ENCODE peak calls at places on chromosomes 1 and 21, in eight cellular contexts. One of them, this sample, is unnamed.

GRCh38 chr21:38333290-38334272 is 76.8 kb downstream of the KCNJ15 start:
- DNase-seq in CD8-positive, alpha-beta memory T cell: no peak
- DNase-seq in body of pancreas: no peak
- DNase-seq in left ventricle myocardium inferior: peak; percentile 34
- DNase-seq in cardiac fibroblast: peak; percentile 49
- DNase-seq in upper lobe of right lung: no peak
- DNase-seq in neural progenitor cell: no peak
- DNase-seq in epithelial cell of esophagus: no peak
- DNase-seq in this sample: no peak

GRCh38 chr1:223403184-223403815 is 10.1 kb downstream of the CCDC185 start:
- DNase-seq in left ventricle myocardium inferior: no peak
- DNase-seq in body of pancreas: no peak
- DNase-seq in epithelial cell of esophagus: peak; percentile 81
- DNase-seq in CD8-positive, alpha-beta memory T cell: no peak
- DNase-seq in upper lobe of right lung: no peak
- DNase-seq in cardiac fibroblast: peak; percentile 16
- DNase-seq in neural progenitor cell: no peak
- DNase-seq in this sample: no peak

GRCh38 chr1:35564037-35564883 is 6.7 kb downstream of the NCDN start:
- DNase-seq in left ventricle myocardium inferior: peak; percentile 67
- DNase-seq in CD8-positive, alpha-beta memory T cell: peak; percentile 67
- DNase-seq in epithelial cell of esophagus: peak; percentile 88
- DNase-seq in cardiac fibroblast: peak; percentile 89
- DNase-seq in body of pancreas: peak; percentile 86
- DNase-seq in neural progenitor cell: peak; percentile 88
- DNase-seq in upper lobe of right lung: peak; percentile 79
- DNase-seq in this sample: peak; percentile 87

GRCh38 chr1:205429742-205430464 is 8.0 kb upstream of the LEMD1 start:
- DNase-seq in CD8-positive, alpha-beta memory T cell: no peak
- DNase-seq in epithelial cell of esophagus: no peak
- DNase-seq in cardiac fibroblast: no peak
- DNase-seq in left ventricle myocardium inferior: no peak
- DNase-seq in neural progenitor cell: no peak
- DNase-seq in body of pancreas: no peak
- DNase-seq in upper lobe of right lung: no peak
- DNase-seq in this sample: no peak

GRCh38 chr1:72648465-72648864 is 366.1 kb upstream of the NEGR1 start:
- DNase-seq in body of pancreas: no peak
- DNase-seq in CD8-positive, alpha-beta memory T cell: no peak
- DNase-seq in left ventricle myocardium inferior: no peak
- DNase-seq in epithelial cell of esophagus: no peak
- DNase-seq in cardiac fibroblast: no peak
- DNase-seq in upper lobe of right lung: peak; percentile 52
- DNase-seq in neural progenitor cell: no peak
- DNase-seq in this sample: no peak

GRCh38 chr21:35748683-35749314 is 311.5 kb downstream of the SETD4 start:
- DNase-seq in upper lobe of right lung: no peak
- DNase-seq in body of pancreas: no peak
- DNase-seq in neural progenitor cell: no peak
- DNase-seq in CD8-positive, alpha-beta memory T cell: no peak
- DNase-seq in left ventricle myocardium inferior: no peak
- DNase-seq in cardiac fibroblast: no peak
- DNase-seq in epithelial cell of esophagus: no peak
- DNase-seq in this sample: no peak

GRCh38 chr1:39317910-39318633 is 113.6 kb downstream of the MACF1 start:
- DNase-seq in body of pancreas: no peak
- DNase-seq in CD8-positive, alpha-beta memory T cell: no peak
- DNase-seq in neural progenitor cell: no peak
- DNase-seq in cardiac fibroblast: peak; percentile 73
- DNase-seq in epithelial cell of esophagus: no peak
- DNase-seq in upper lobe of right lung: no peak
- DNase-seq in left ventricle myocardium inferior: no peak
- DNase-seq in this sample: no peak

GRCh38 chr21:24023402-24023801 is 1583.9 kb downstream of the MRPL39 start:
- DNase-seq in neural progenitor cell: no peak
- DNase-seq in CD8-positive, alpha-beta memory T cell: no peak
- DNase-seq in body of pancreas: no peak
- DNase-seq in left ventricle myocardium inferior: no peak
- DNase-seq in upper lobe of right lung: no peak
- DNase-seq in cardiac fibroblast: no peak
- DNase-seq in epithelial cell of esophagus: no peak
- DNase-seq in this sample: peak; percentile 19

GRCh38 chr1:177354247-177354646 is 183.5 kb downstream of the BRINP2 start:
- DNase-seq in left ventricle myocardium inferior: no peak
- DNase-seq in epithelial cell of esophagus: peak; percentile 23
- DNase-seq in neural progenitor cell: no peak
- DNase-seq in cardiac fibroblast: no peak
- DNase-seq in CD8-positive, alpha-beta memory T cell: no peak
- DNase-seq in body of pancreas: no peak
- DNase-seq in upper lobe of right lung: no peak
- DNase-seq in this sample: no peak

GRCh38 chr1:25797939-25798338 is 2.1 kb upstream of the SELENON start:
- DNase-seq in upper lobe of right lung: peak; percentile 77
- DNase-seq in body of pancreas: no peak
- DNase-seq in left ventricle myocardium inferior: no peak
- DNase-seq in epithelial cell of esophagus: peak; percentile 59
- DNase-seq in CD8-positive, alpha-beta memory T cell: no peak
- DNase-seq in neural progenitor cell: peak; percentile 76
- DNase-seq in cardiac fibroblast: peak; percentile 42
- DNase-seq in this sample: peak; percentile 48

GRCh38 chr1:227437495-227438008 is 119.3 kb upstream of the CDC42BPA start:
- DNase-seq in neural progenitor cell: peak; percentile 40
- DNase-seq in upper lobe of right lung: no peak
- DNase-seq in body of pancreas: peak; percentile 20
- DNase-seq in left ventricle myocardium inferior: no peak
- DNase-seq in epithelial cell of esophagus: peak; percentile 59
- DNase-seq in cardiac fibroblast: peak; percentile 83
- DNase-seq in CD8-positive, alpha-beta memory T cell: peak; percentile 14
- DNase-seq in this sample: peak; percentile 82

GRCh38 chr1:223815865-223816264 is 29.9 kb downstream of the TP53BP2 start:
- DNase-seq in neural progenitor cell: no peak
- DNase-seq in left ventricle myocardium inferior: no peak
- DNase-seq in epithelial cell of esophagus: peak; percentile 81
- DNase-seq in cardiac fibroblast: peak; percentile 65
- DNase-seq in body of pancreas: no peak
- DNase-seq in upper lobe of right lung: no peak
- DNase-seq in CD8-positive, alpha-beta memory T cell: no peak
- DNase-seq in this sample: no peak

GRCh38 chr1:150567717-150568561 is 11.5 kb downstream of the MCL1 start:
- DNase-seq in upper lobe of right lung: peak; percentile 91
- DNase-seq in left ventricle myocardium inferior: peak; percentile 75
- DNase-seq in neural progenitor cell: peak; percentile 93
- DNase-seq in body of pancreas: peak; percentile 98
- DNase-seq in cardiac fibroblast: peak; percentile 99
- DNase-seq in CD8-positive, alpha-beta memory T cell: no peak
- DNase-seq in epithelial cell of esophagus: peak; percentile 99
- DNase-seq in this sample: peak; percentile 56

GRCh38 chr1:150564051-150564991 is 15.1 kb downstream of the MCL1 start:
- DNase-seq in left ventricle myocardium inferior: no peak
- DNase-seq in cardiac fibroblast: peak; percentile 71
- DNase-seq in epithelial cell of esophagus: peak; percentile 74
- DNase-seq in neural progenitor cell: no peak
- DNase-seq in CD8-positive, alpha-beta memory T cell: peak; percentile 49
- DNase-seq in body of pancreas: peak; percentile 14
- DNase-seq in upper lobe of right lung: no peak
- DNase-seq in this sample: no peak

GRCh38 chr1:150567341-150567716 is 12.1 kb downstream of the MCL1 start:
- DNase-seq in left ventricle myocardium inferior: no peak
- DNase-seq in cardiac fibroblast: no peak
- DNase-seq in neural progenitor cell: no peak
- DNase-seq in upper lobe of right lung: peak; percentile 69
- DNase-seq in epithelial cell of esophagus: peak; percentile 21
- DNase-seq in CD8-positive, alpha-beta memory T cell: peak; percentile 83
- DNase-seq in body of pancreas: peak; percentile 43
- DNase-seq in this sample: no peak

GRCh38 chr1:150568567-150568966 is 10.8 kb downstream of the MCL1 start:
- DNase-seq in body of pancreas: no peak
- DNase-seq in upper lobe of right lung: no peak
- DNase-seq in CD8-positive, alpha-beta memory T cell: no peak
- DNase-seq in cardiac fibroblast: no peak
- DNase-seq in neural progenitor cell: peak; percentile 38
- DNase-seq in left ventricle myocardium inferior: no peak
- DNase-seq in epithelial cell of esophagus: no peak
- DNase-seq in this sample: no peak

DNA sequence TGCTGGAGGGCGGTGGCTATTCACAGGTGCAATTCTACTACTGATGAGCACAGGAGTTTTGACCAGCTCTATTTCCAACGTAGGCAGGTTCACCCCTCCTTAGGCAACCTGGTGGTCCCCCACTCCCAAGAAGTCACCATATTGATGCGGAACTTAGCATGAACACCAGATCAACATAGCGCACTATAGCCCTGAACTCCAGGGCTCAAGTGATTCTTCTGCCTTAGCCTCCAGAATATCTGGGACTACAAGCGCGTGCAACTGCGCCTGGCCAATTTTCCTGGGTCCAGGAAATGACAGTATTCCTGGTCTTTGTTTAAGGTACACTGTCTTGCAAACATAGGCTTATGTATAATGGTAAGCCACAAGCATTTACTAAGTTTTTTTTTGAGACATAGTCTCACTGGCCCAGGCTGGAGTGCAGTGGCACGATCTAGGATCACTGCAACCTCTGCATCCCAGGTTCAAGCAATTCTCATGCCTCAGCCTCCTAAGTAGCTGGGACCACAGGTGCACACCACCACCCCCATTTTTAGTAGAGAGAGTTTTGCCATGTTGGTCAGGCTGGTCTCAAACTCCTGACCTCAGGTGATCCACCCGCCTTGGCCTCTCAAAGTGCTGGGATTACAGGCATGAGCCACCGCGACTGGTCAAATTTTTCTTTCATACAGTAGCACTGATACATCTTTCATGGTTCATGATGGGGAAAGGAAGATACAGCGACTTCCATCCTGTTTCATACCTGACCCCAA is 12.6 kb downstream of the MCL1 start:
- DNase-seq in body of pancreas: no peak
- DNase-seq in neural progenitor cell: no peak
- DNase-seq in left ventricle myocardium inferior: no peak
- DNase-seq in upper lobe of right lung: peak; percentile 40
- DNase-seq in CD8-positive, alpha-beta memory T cell: no peak
- DNase-seq in epithelial cell of esophagus: no peak
- DNase-seq in cardiac fibroblast: no peak
- DNase-seq in this sample: no peak
- H3K4me3 ChIP-seq in body of pancreas: no peak overlapping the region
- H3K4me3 ChIP-seq in neural progenitor cell: no peak overlapping the region
- H3K4me3 ChIP-seq in left ventricle myocardium inferior: peak overlapping the region; percentile 56
- H3K4me3 ChIP-seq in upper lobe of right lung: peak overlapping the region; percentile 50
- H3K4me3 ChIP-seq in CD8-positive, alpha-beta memory T cell: peak overlapping the region; percentile 59
- H3K4me3 ChIP-seq in epithelial cell of esophagus: no peak overlapping the region
- H3K4me3 ChIP-seq in cardiac fibroblast: no peak overlapping the region
- H3K4me3 ChIP-seq in this sample: no peak overlapping the region

DNA sequence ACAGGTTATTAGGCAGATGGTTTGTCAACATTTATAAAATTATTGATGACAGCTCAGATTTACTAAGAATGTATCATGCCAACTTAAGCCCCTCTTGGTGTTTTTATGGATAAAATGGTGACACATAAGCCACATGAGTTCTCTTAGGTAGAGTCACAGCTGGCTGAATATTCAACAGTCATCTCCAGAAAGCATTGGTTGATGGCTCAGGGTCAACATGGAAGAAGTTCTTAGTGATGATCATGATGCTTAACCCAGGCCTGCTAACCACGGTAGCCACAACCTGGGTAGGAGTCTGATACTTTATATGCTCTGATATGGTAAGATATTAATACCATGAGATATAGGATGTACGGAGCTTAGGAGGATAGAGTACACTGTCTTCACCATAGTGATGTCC is 46.4 kb upstream of the SIPA1L2 start:
- DNase-seq in CD8-positive, alpha-beta memory T cell: no peak
- DNase-seq in neural progenitor cell: no peak
- DNase-seq in body of pancreas: no peak
- DNase-seq in left ventricle myocardium inferior: no peak
- DNase-seq in epithelial cell of esophagus: no peak
- DNase-seq in upper lobe of right lung: no peak
- DNase-seq in cardiac fibroblast: no peak
- DNase-seq in this sample: no peak
- H3K4me3 ChIP-seq in CD8-positive, alpha-beta memory T cell: no peak overlapping the region
- H3K4me3 ChIP-seq in neural progenitor cell: no peak overlapping the region
- H3K4me3 ChIP-seq in body of pancreas: no peak overlapping the region
- H3K4me3 ChIP-seq in left ventricle myocardium inferior: no peak overlapping the region
- H3K4me3 ChIP-seq in epithelial cell of esophagus: no peak overlapping the region
- H3K4me3 ChIP-seq in upper lobe of right lung: no peak overlapping the region
- H3K4me3 ChIP-seq in cardiac fibroblast: no peak overlapping the region
- H3K4me3 ChIP-seq in this sample: no peak overlapping the region

GRCh38 chr1:219927956-219928790 is at the start of gene SLC30A10:
- DNase-seq in epithelial cell of esophagus: peak; percentile 9
- DNase-seq in neural progenitor cell: peak; percentile 77
- DNase-seq in CD8-positive, alpha-beta memory T cell: no peak
- DNase-seq in body of pancreas: peak; percentile 10
- DNase-seq in upper lobe of right lung: no peak
- DNase-seq in cardiac fibroblast: peak; percentile 5
- DNase-seq in left ventricle myocardium inferior: no peak
- DNase-seq in this sample: peak; percentile 88
- H3K4me3 ChIP-seq in epithelial cell of esophagus: peak within 1 kb of the TSS; percentile 24
- H3K4me3 ChIP-seq in neural progenitor cell: peak within 1 kb of the TSS; percentile 53
- H3K4me3 ChIP-seq in CD8-positive, alpha-beta memory T cell: no peak within 1 kb of the TSS
- H3K4me3 ChIP-seq in body of pancreas: peak within 1 kb of the TSS; percentile 40
- H3K4me3 ChIP-seq in upper lobe of right lung: peak within 1 kb of the TSS; percentile 25
- H3K4me3 ChIP-seq in cardiac fibroblast: peak within 1 kb of the TSS; percentile 33
- H3K4me3 ChIP-seq in left ventricle myocardium inferior: peak within 1 kb of the TSS; percentile 65
- H3K4me3 ChIP-seq in this sample: peak within 1 kb of the TSS; percentile 52

GRCh38 chr21:44872266-44872567 is 1.3 kb downstream of the PTTG1IP start:
- DNase-seq in cardiac fibroblast: no peak
- DNase-seq in left ventricle myocardium inferior: no peak
- DNase-seq in neural progenitor cell: no peak
- DNase-seq in epithelial cell of esophagus: peak; percentile 45
- DNase-seq in body of pancreas: no peak
- DNase-seq in CD8-positive, alpha-beta memory T cell: no peak
- DNase-seq in upper lobe of right lung: no peak
- DNase-seq in this sample: no peak
- H3K4me3 ChIP-seq in cardiac fibroblast: peak overlapping the region; percentile 90
- H3K4me3 ChIP-seq in left ventricle myocardium inferior: peak overlapping the region; percentile 85
- H3K4me3 ChIP-seq in neural progenitor cell: peak overlapping the region; percentile 67
- H3K4me3 ChIP-seq in epithelial cell of esophagus: peak overlapping the region; percentile 70
- H3K4me3 ChIP-seq in body of pancreas: peak overlapping the region; percentile 74
- H3K4me3 ChIP-seq in CD8-positive, alpha-beta memory T cell: peak overlapping the region; percentile 67
- H3K4me3 ChIP-seq in upper lobe of right lung: peak overlapping the region; percentile 76
- H3K4me3 ChIP-seq in this sample: peak overlapping the region; percentile 88

GRCh38 chr1:24084050-24084449 is 27.9 kb downstream of the MYOM3 start:
- DNase-seq in cardiac fibroblast: no peak
- DNase-seq in left ventricle myocardium inferior: no peak
- DNase-seq in CD8-positive, alpha-beta memory T cell: no peak
- DNase-seq in upper lobe of right lung: no peak
- DNase-seq in body of pancreas: no peak
- DNase-seq in neural progenitor cell: no peak
- DNase-seq in epithelial cell of esophagus: no peak
- DNase-seq in this sample: no peak
- H3K4me3 ChIP-seq in cardiac fibroblast: no peak overlapping the region
- H3K4me3 ChIP-seq in left ventricle myocardium inferior: no peak overlapping the region
- H3K4me3 ChIP-seq in CD8-positive, alpha-beta memory T cell: no peak overlapping the region
- H3K4me3 ChIP-seq in upper lobe of right lung: no peak overlapping the region
- H3K4me3 ChIP-seq in body of pancreas: no peak overlapping the region
- H3K4me3 ChIP-seq in neural progenitor cell: no peak overlapping the region
- H3K4me3 ChIP-seq in epithelial cell of esophagus: no peak overlapping the region
- H3K4me3 ChIP-seq in this sample: no peak overlapping the region

DNA sequence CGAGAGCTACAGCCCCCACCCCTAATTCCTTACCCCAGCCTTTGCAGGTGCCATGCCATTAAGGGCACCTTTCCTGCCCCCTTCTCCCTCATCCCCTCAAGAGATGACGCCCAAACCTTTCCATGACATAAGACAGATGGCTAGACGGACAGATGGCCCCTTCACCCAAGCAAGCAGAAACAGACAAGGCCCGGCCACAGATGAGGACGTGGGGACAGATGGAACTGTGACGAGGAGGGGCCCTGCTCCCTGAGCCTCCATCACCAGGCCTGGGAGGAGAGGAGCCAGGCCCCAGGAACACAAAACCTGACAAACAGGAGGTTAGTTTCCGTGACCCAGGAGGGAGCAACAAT is 24.7 kb upstream of the PEF1 start:
- DNase-seq in CD8-positive, alpha-beta memory T cell: no peak
- DNase-seq in epithelial cell of esophagus: no peak
- DNase-seq in left ventricle myocardium inferior: no peak
- DNase-seq in body of pancreas: no peak
- DNase-seq in neural progenitor cell: no peak
- DNase-seq in cardiac fibroblast: no peak
- DNase-seq in upper lobe of right lung: no peak
- DNase-seq in this sample: peak; percentile 83
- H3K4me3 ChIP-seq in CD8-positive, alpha-beta memory T cell: no peak overlapping the region
- H3K4me3 ChIP-seq in epithelial cell of esophagus: no peak overlapping the region
- H3K4me3 ChIP-seq in left ventricle myocardium inferior: peak overlapping the region; percentile 61
- H3K4me3 ChIP-seq in body of pancreas: no peak overlapping the region
- H3K4me3 ChIP-seq in neural progenitor cell: no peak overlapping the region
- H3K4me3 ChIP-seq in cardiac fibroblast: no peak overlapping the region
- H3K4me3 ChIP-seq in upper lobe of right lung: no peak overlapping the region
- H3K4me3 ChIP-seq in this sample: no peak overlapping the region

This sample was measured in SK-N-SH.